ENCODE peak calls at places on chromosomes 4 and X, in six cellular contexts. P is epithelial cell of proximal tubule, Z is cardiac muscle cell, I is Calu3, M is NCI-H2029 treated with DMSO at 0.1 percent for 48 hours, V is C1 segment of cervical spinal cord. X is an unnamed sample.

GRCh38 chr4:118991686-118992085 is 103.0 kb downstream of the SYNPO2 start:
- DNase-seq in P (no peak), Z (no peak), I (no peak), M (no peak), V (no peak), X (no peak)

GRCh38 chrX:40778861-40779575 is 43.7 kb upstream of the MED14 start:
- DNase-seq in P (no peak), Z (peak), I (no peak), M (no peak), V (no peak), X (no peak)

GRCh38 chrX:22159071-22159470 is 113.6 kb upstream of the CBLL2 start:
- DNase-seq in P (no peak), Z (peak), I (no peak), M (no peak), V (no peak), X (no peak)

GRCh38 chrX:21717802-21718201 is 40.1 kb downstream of the SMPX start:
- DNase-seq in P (no peak), Z (no peak), I (no peak), M (no peak), V (no peak), X (no peak)

GRCh38 chrX:20740443-20740842 is 473.7 kb upstream of the RPS6KA3 start:
- DNase-seq in P (no peak), Z (no peak), I (no peak), M (no peak), V (no peak), X (no peak)

GRCh38 chr4:69126030-69126429 is 29.8 kb downstream of the UGT2B7 start:
- DNase-seq in P (no peak), Z (no peak), I (no peak), M (no peak), V (no peak), X (no peak)

GRCh38 chrX:134886201-134886600 is 104.6 kb upstream of the SMIM10 start:
- DNase-seq in P (no peak), Z (peak), I (peak), M (no peak), V (no peak), X (no peak)

GRCh38 chr4:114015444-114015899 is 36.0 kb upstream of the ARSJ start:
- DNase-seq in P (peak), Z (peak), I (no peak), M (no peak), V (no peak), X (peak)

GRCh38 chr4:88765729-88766128 is 68.1 kb upstream of the NAP1L5 start:
- DNase-seq in P (peak), Z (peak), I (peak), M (no peak), V (no peak), X (no peak)

GRCh38 chr4:42484630-42485029 is 87.3 kb downstream of the SHISA3 start:
- DNase-seq in P (no peak), Z (no peak), I (no peak), M (no peak), V (no peak), X (no peak)

GRCh38 chr4:103928370-103928769 is 208.6 kb upstream of the TACR3 start:
- DNase-seq in P (no peak), Z (no peak), I (no peak), M (no peak), V (no peak), X (no peak)

GRCh38 chrX:30673884-30674598 is 20.8 kb downstream of the GK start:
- DNase-seq in P (no peak), Z (no peak), I (no peak), M (no peak), V (no peak), X (no peak)

X was measured in DMS153.